ENCODE peak calls at places on chromosome 3, in six cellular contexts. One of them, this sample, is unnamed.

GRCh38 chr3:20401253-20401652 is 215.2 kb upstream of the SGO1 start:
- DNase-seq in vagina: no peak
- DNase-seq in glutamatergic neuron: no peak
- DNase-seq in nephron progenitor cell: no peak
- DNase-seq in right lobe of liver: no peak
- DNase-seq in CD8-positive, alpha-beta T cell: no peak
- DNase-seq in this sample: no peak

GRCh38 chr3:194397757-194398312 is 1.2 kb downstream of the GP5 start:
- DNase-seq in nephron progenitor cell: no peak
- DNase-seq in glutamatergic neuron: peak
- DNase-seq in CD8-positive, alpha-beta T cell: peak
- DNase-seq in vagina: no peak
- DNase-seq in right lobe of liver: peak
- DNase-seq in this sample: no peak

GRCh38 chr3:157789162-157789561 is 285.9 kb upstream of the VEPH1 start:
- DNase-seq in vagina: no peak
- DNase-seq in nephron progenitor cell: no peak
- DNase-seq in glutamatergic neuron: no peak
- DNase-seq in right lobe of liver: no peak
- DNase-seq in CD8-positive, alpha-beta T cell: no peak
- DNase-seq in this sample: no peak

GRCh38 chr3:114508976-114509375 is 215.1 kb downstream of the TIGIT start:
- DNase-seq in glutamatergic neuron: no peak
- DNase-seq in CD8-positive, alpha-beta T cell: no peak
- DNase-seq in vagina: no peak
- DNase-seq in right lobe of liver: no peak
- DNase-seq in nephron progenitor cell: no peak
- DNase-seq in this sample: no peak

GRCh38 chr3:7817239-7817638 is 684.4 kb upstream of the LMCD1 start:
- DNase-seq in glutamatergic neuron: no peak
- DNase-seq in vagina: no peak
- DNase-seq in CD8-positive, alpha-beta T cell: no peak
- DNase-seq in right lobe of liver: no peak
- DNase-seq in nephron progenitor cell: no peak
- DNase-seq in this sample: no peak

GRCh38 chr3:114418724-114419543 is 125.1 kb downstream of the TIGIT start:
- DNase-seq in nephron progenitor cell: peak
- DNase-seq in vagina: no peak
- DNase-seq in CD8-positive, alpha-beta T cell: peak
- DNase-seq in right lobe of liver: no peak
- DNase-seq in glutamatergic neuron: no peak
- DNase-seq in this sample: no peak

GRCh38 chr3:13161021-13161759 is 88.0 kb upstream of the IQSEC1 start:
- DNase-seq in right lobe of liver: no peak
- DNase-seq in vagina: no peak
- DNase-seq in glutamatergic neuron: no peak
- DNase-seq in nephron progenitor cell: no peak
- DNase-seq in CD8-positive, alpha-beta T cell: no peak
- DNase-seq in this sample: no peak

GRCh38 chr3:72065236-72065635 is 280.3 kb upstream of the PROK2 start:
- DNase-seq in right lobe of liver: no peak
- DNase-seq in vagina: no peak
- DNase-seq in glutamatergic neuron: no peak
- DNase-seq in nephron progenitor cell: no peak
- DNase-seq in CD8-positive, alpha-beta T cell: no peak
- DNase-seq in this sample: no peak

GRCh38 chr3:122754867-122755835 is 38.5 kb downstream of the HSPBAP1 start:
- DNase-seq in glutamatergic neuron: no peak
- DNase-seq in CD8-positive, alpha-beta T cell: peak
- DNase-seq in vagina: no peak
- DNase-seq in nephron progenitor cell: peak
- DNase-seq in right lobe of liver: no peak
- DNase-seq in this sample: no peak

GRCh38 chr3:53027254-53027844 is 18.5 kb downstream of the SFMBT1 start:
- DNase-seq in CD8-positive, alpha-beta T cell: no peak
- DNase-seq in right lobe of liver: no peak
- DNase-seq in glutamatergic neuron: no peak
- DNase-seq in vagina: no peak
- DNase-seq in nephron progenitor cell: no peak
- DNase-seq in this sample: no peak

GRCh38 chr3:33687406-33688010 is 30.5 kb downstream of the CLASP2 start:
- DNase-seq in glutamatergic neuron: no peak
- DNase-seq in nephron progenitor cell: no peak
- DNase-seq in CD8-positive, alpha-beta T cell: no peak
- DNase-seq in right lobe of liver: no peak
- DNase-seq in vagina: no peak
- DNase-seq in this sample: no peak

GRCh38 chr3:65412591-65412990 is 626.1 kb downstream of the MAGI1 start:
- DNase-seq in glutamatergic neuron: no peak
- DNase-seq in right lobe of liver: peak
- DNase-seq in vagina: no peak
- DNase-seq in nephron progenitor cell: peak
- DNase-seq in CD8-positive, alpha-beta T cell: no peak
- DNase-seq in this sample: no peak
- TF ChIP-seq CTCF in glutamatergic neuron: no peak
- TF ChIP-seq CTCF in right lobe of liver: peak
- TF ChIP-seq CTCF in vagina: no peak
- TF ChIP-seq CTCF in nephron progenitor cell: peak
- TF ChIP-seq CTCF in CD8-positive, alpha-beta T cell: no peak
- TF ChIP-seq CTCF in this sample: peak

GRCh38 chr3:131735121-131735520 is 232.3 kb upstream of the MRPL3 start:
- DNase-seq in right lobe of liver: no peak
- DNase-seq in nephron progenitor cell: no peak
- DNase-seq in glutamatergic neuron: no peak
- DNase-seq in CD8-positive, alpha-beta T cell: no peak
- DNase-seq in vagina: no peak
- DNase-seq in this sample: no peak
- TF ChIP-seq CTCF in right lobe of liver: no peak
- TF ChIP-seq CTCF in nephron progenitor cell: no peak
- TF ChIP-seq CTCF in glutamatergic neuron: no peak
- TF ChIP-seq CTCF in CD8-positive, alpha-beta T cell: no peak
- TF ChIP-seq CTCF in vagina: no peak
- TF ChIP-seq CTCF in this sample: no peak

DNA sequence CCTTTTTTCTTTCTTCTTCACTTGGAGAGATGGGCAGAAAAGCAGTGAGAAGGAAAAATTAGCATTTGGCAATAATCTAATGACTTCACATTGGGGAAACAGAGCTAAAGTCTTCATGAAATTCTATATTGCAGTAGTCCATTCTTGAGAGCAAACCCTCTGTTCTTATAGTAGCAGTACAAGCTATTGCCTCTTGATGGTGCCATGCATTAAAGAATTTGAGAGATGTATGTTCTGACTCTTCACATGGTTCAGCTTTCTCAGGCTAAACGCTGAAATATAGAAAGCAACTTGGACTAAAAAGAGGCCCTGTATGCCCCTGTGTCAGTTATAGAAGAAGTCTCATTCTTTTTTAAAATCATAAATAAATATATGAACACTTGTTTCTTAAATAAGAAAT is 36.0 kb downstream of the PHLDB2 start:
- DNase-seq in right lobe of liver: no peak
- DNase-seq in nephron progenitor cell: no peak
- DNase-seq in glutamatergic neuron: no peak
- DNase-seq in vagina: no peak
- DNase-seq in CD8-positive, alpha-beta T cell: no peak
- DNase-seq in this sample: no peak
- TF ChIP-seq CTCF in right lobe of liver: no peak
- TF ChIP-seq CTCF in nephron progenitor cell: no peak
- TF ChIP-seq CTCF in glutamatergic neuron: no peak
- TF ChIP-seq CTCF in vagina: no peak
- TF ChIP-seq CTCF in CD8-positive, alpha-beta T cell: no peak
- TF ChIP-seq CTCF in this sample: peak

GRCh38 chr3:133962879-133963278 is 66.8 kb downstream of the SLCO2A1 start:
- DNase-seq in right lobe of liver: no peak
- DNase-seq in glutamatergic neuron: no peak
- DNase-seq in CD8-positive, alpha-beta T cell: no peak
- DNase-seq in nephron progenitor cell: no peak
- DNase-seq in vagina: no peak
- DNase-seq in this sample: no peak

GRCh38 chr3:133965906-133966305 is 63.8 kb downstream of the SLCO2A1 start:
- DNase-seq in nephron progenitor cell: no peak
- DNase-seq in glutamatergic neuron: no peak
- DNase-seq in CD8-positive, alpha-beta T cell: no peak
- DNase-seq in right lobe of liver: no peak
- DNase-seq in vagina: no peak
- DNase-seq in this sample: no peak

GRCh38 chr3:133965033-133965570 is 64.6 kb downstream of the SLCO2A1 start:
- DNase-seq in right lobe of liver: no peak
- DNase-seq in glutamatergic neuron: no peak
- DNase-seq in vagina: no peak
- DNase-seq in CD8-positive, alpha-beta T cell: no peak
- DNase-seq in nephron progenitor cell: no peak
- DNase-seq in this sample: no peak

GRCh38 chr3:133963657-133964396 is 65.9 kb downstream of the SLCO2A1 start:
- DNase-seq in nephron progenitor cell: no peak
- DNase-seq in glutamatergic neuron: no peak
- DNase-seq in right lobe of liver: no peak
- DNase-seq in vagina: no peak
- DNase-seq in CD8-positive, alpha-beta T cell: no peak
- DNase-seq in this sample: no peak

DNA sequence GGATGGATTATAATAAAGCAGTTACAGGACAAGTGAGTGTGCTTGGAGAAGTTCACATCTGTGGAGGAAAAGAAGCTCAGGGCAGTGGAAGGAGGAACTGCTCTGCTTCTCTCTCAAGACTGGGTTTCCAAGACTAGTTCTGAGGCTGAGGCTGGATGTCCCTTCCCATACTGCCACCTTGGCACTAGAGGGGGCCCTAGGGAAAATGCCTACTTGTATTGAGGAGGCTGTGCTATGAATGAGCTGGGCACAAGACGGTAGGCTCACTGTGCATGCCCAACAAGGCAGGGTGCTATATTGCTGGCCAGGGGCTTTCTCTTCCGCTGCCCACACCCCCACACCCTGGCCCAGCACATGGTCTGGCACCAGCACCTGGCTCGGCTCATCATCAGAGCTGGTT is 65.2 kb downstream of the SLCO2A1 start:
- DNase-seq in vagina: no peak
- DNase-seq in glutamatergic neuron: no peak
- DNase-seq in CD8-positive, alpha-beta T cell: no peak
- DNase-seq in right lobe of liver: no peak
- DNase-seq in nephron progenitor cell: no peak
- DNase-seq in this sample: no peak
- TF ChIP-seq CTCF in vagina: no peak
- TF ChIP-seq CTCF in glutamatergic neuron: no peak
- TF ChIP-seq CTCF in CD8-positive, alpha-beta T cell: no peak
- TF ChIP-seq CTCF in right lobe of liver: no peak
- TF ChIP-seq CTCF in nephron progenitor cell: no peak
- TF ChIP-seq CTCF in this sample: peak

DNA sequence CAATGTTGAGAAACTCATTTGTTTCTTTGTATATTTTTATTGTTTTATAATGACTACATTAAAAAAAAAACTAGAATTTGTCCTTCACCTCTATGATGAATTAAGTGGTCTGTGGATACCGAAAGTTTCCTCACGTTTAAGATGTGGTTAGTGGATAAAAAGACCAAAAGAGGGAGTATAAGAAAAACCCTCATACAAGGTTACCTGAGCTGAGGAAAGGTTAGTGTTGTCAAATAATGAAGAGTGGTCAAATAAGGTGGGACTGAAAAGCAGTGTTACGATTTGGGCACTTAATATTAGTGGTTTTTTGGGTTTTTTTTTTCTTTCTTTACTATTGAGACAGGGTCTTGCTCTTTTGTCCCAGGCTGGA is 21.2 kb downstream of the RASA2 start:
- DNase-seq in nephron progenitor cell: no peak
- DNase-seq in right lobe of liver: no peak
- DNase-seq in CD8-positive, alpha-beta T cell: no peak
- DNase-seq in vagina: no peak
- DNase-seq in glutamatergic neuron: no peak
- DNase-seq in this sample: no peak
- TF ChIP-seq CTCF in nephron progenitor cell: no peak
- TF ChIP-seq CTCF in right lobe of liver: no peak
- TF ChIP-seq CTCF in CD8-positive, alpha-beta T cell: no peak
- TF ChIP-seq CTCF in vagina: no peak
- TF ChIP-seq CTCF in glutamatergic neuron: no peak
- TF ChIP-seq CTCF in this sample: no peak

DNA sequence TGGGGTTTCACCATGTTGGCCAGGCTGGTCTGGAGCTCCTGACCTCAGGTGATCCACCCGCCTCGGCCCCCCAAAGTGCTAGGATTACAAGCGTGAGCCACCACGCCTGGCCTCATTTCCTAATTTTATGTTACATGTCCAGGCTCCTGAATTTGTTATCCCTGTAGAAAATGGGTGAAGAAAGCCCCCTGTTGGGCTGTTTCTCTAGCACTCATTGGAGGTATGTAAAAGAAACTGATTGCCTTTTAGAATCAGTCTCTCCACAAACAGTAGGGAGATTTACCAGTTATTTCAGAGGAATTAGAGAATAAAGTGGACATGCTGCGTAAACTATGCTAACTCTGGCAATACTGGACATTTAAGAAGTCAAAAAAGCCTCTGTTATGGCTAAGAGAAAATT is 364.1 kb upstream of the TBL1XR1 start:
- DNase-seq in vagina: no peak
- DNase-seq in glutamatergic neuron: no peak
- DNase-seq in right lobe of liver: no peak
- DNase-seq in CD8-positive, alpha-beta T cell: no peak
- DNase-seq in nephron progenitor cell: no peak
- DNase-seq in this sample: no peak
- TF ChIP-seq CTCF in vagina: no peak
- TF ChIP-seq CTCF in glutamatergic neuron: no peak
- TF ChIP-seq CTCF in right lobe of liver: no peak
- TF ChIP-seq CTCF in CD8-positive, alpha-beta T cell: no peak
- TF ChIP-seq CTCF in nephron progenitor cell: no peak
- TF ChIP-seq CTCF in this sample: no peak